ENCODE peak calls at places on chromosomes 1 and 21, in five cellular contexts. L, F, V, K and U are unnamed samples. For H3K9me3, the result is how much of the 10 kb centered on the place peaks cover.

GRCh38 chr1:1285618-1286311 is 5.5 kb downstream of the SCNN1D start:
- DNase-seq in L (no peak), F (no peak), V (no peak), K (no peak), U (no peak)

GRCh38 chr1:39639333-39640130 is at the start of gene HEYL:
- DNase-seq in L (no peak), F (peak), V (no peak), K (no peak), U (no peak)

GRCh38 chr1:85229574-85230097 is 28.8 kb upstream of the SYDE2 start:
- DNase-seq in L (no peak), F (no peak), V (no peak), K (no peak), U (no peak)

GRCh38 chr1:62058951-62059350 is 135.7 kb upstream of the L1TD1 start:
- DNase-seq in L (no peak), F (no peak), V (no peak), K (no peak), U (no peak)

GRCh38 chr21:38662224-38662568 is 143.5 kb upstream of the ETS2 start:
- DNase-seq in L (no peak), F (no peak), V (no peak), K (no peak), U (no peak)

GRCh38 chr1:6448749-6449631 is 17.0 kb downstream of the TNFRSF25 start:
- DNase-seq in L (peak), F (peak), V (peak), K (no peak), U (no peak)

GRCh38 chr1:87167855-87168630 is 160.6 kb upstream of the LMO4 start:
- DNase-seq in L (no peak), F (no peak), V (no peak), K (no peak), U (no peak)

GRCh38 chr1:178953034-178953433 is 72.7 kb upstream of the FAM20B start:
- DNase-seq in L (no peak), F (no peak), V (no peak), K (no peak), U (no peak)

GRCh38 chr1:92291372-92291999 is 7.3 kb downstream of the GLMN start:
- DNase-seq in L (peak), F (no peak), V (peak), K (no peak), U (no peak)

GRCh38 chr21:36188081-36188681 is 31.6 kb downstream of the DOP1B start:
- DNase-seq in L (peak), F (peak), V (no peak), K (peak), U (no peak)

GRCh38 chr21:45556645-45557601 is 14.7 kb upstream of the SLC19A1 start:
- DNase-seq in L (no peak), F (no peak), V (peak), K (peak), U (no peak)

GRCh38 chr1:199551967-199552565 is 475.4 kb upstream of the NR5A2 start:
- DNase-seq in L (peak), F (no peak), V (peak), K (no peak), U (no peak)

GRCh38 chr1:90193116-90193515 is 198.2 kb downstream of the ZNF326 start:
- DNase-seq in L (no peak), F (no peak), V (no peak), K (no peak), U (no peak)

GRCh38 chr1:87402192-87403046 is 73.7 kb downstream of the LMO4 start:
- DNase-seq in L (no peak), F (no peak), V (no peak), K (no peak), U (no peak)

GRCh38 chr21:44436111-44436611 is 19.1 kb upstream of the LRRC3 start:
- DNase-seq in L (no peak), F (no peak), V (no peak), K (peak), U (no peak)

GRCh38 chr1:166789286-166789685 is 50.0 kb upstream of the POGK start:
- DNase-seq in L (no peak), F (no peak), V (no peak), K (no peak), U (no peak)

GRCh38 chr1:170663441-170664282 is at the start of gene PRRX1:
- DNase-seq in L (no peak), F (no peak), V (no peak), K (no peak), U (no peak)

GRCh38 chr1:170665625-170666024 is 1.7 kb downstream of the PRRX1 start:
- DNase-seq in L (no peak), F (no peak), V (no peak), K (no peak), U (no peak)

GRCh38 chr1:170663011-170663410 is 920 bp upstream of the PRRX1 start:
- DNase-seq in L (no peak), F (no peak), V (no peak), K (no peak), U (no peak)

GRCh38 chr1:170664828-170665617 is 1.1 kb downstream of the PRRX1 start:
- DNase-seq in L (peak), F (no peak), V (peak), K (no peak), U (no peak)

GRCh38 chr1:170664283-170664827 is 424 bp downstream of the PRRX1 start:
- DNase-seq in L (peak), F (no peak), V (peak), K (no peak), U (no peak)
- H3K4me3 ChIP-seq in L (peak), F (peak), V (peak), K (peak), U (peak)

GRCh38 chr1:219174672-219175564 is 1.2 kb downstream of the LYPLAL1 start:
- DNase-seq in L (peak), F (no peak), V (no peak), K (no peak), U (no peak)
- TF ChIP-seq POLR2AphosphoS5 in L (no peak), F (no peak), V (no peak), K (no peak), U (peak)

GRCh38 chr1:43246466-43247213 is 23.1 kb upstream of the TMEM125 start:
- DNase-seq in L (no peak), F (no peak), V (no peak), K (no peak), U (no peak)

GRCh38 chr1:43251024-43251423 is 18.8 kb upstream of the TMEM125 start:
- DNase-seq in L (no peak), F (no peak), V (no peak), K (no peak), U (no peak)

GRCh38 chr1:43250351-43250761 is 19.4 kb upstream of the TMEM125 start:
- DNase-seq in L (no peak), F (no peak), V (no peak), K (no peak), U (peak)

GRCh38 chr1:43243299-43243698 is 26.5 kb upstream of the TMEM125 start:
- DNase-seq in L (no peak), F (no peak), V (no peak), K (no peak), U (no peak)

DNA sequence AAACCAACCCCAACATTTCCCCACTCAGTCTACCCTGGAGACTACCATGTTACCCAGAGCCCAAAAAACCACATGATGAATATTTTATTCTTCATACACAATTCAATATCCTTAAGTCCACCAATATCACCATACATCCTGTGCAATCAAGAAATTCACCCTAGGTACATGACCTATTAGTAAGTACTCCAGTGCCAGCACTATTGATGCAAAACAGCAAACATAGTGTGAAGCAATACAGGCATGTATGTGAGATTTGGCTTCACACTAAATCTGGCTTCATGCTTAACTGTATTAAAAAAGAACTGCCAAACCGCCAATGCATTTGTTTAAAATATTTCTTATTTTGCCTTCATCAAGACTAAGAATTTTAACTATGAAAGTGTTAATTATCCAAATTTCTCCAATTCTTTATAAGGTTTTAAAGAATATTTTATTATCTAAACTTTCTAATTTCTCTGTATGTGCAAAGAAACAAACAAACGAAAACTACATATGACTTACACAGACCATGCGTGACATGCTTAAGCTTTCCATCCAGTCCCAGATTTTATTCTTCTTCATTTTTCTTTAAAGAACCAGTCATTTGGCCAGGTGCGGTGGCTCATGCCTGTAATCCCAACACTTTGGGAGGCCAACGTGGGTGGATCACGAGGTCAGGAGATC is 22.4 kb upstream of the TMEM125 start:
- DNase-seq in L (no peak), F (no peak), V (no peak), K (no peak), U (no peak)
- H3K9me3 ChIP-seq in L (under half), F (under half), V (under half), K (under half), U (under half)

GRCh38 chr1:158998781-158999161 is 10.9 kb upstream of the IFI16 start:
- DNase-seq in L (peak), F (no peak), V (peak), K (no peak), U (no peak)

GRCh38 chr1:159000627-159001026 is 9.1 kb upstream of the IFI16 start:
- DNase-seq in L (peak), F (peak), V (no peak), K (peak), U (no peak)

GRCh38 chr1:158998037-158998780 is 11.5 kb upstream of the IFI16 start:
- DNase-seq in L (no peak), F (no peak), V (no peak), K (no peak), U (no peak)

GRCh38 chr1:159000070-159000409 is 9.7 kb upstream of the IFI16 start:
- DNase-seq in L (no peak), F (no peak), V (no peak), K (no peak), U (no peak)

DNA sequence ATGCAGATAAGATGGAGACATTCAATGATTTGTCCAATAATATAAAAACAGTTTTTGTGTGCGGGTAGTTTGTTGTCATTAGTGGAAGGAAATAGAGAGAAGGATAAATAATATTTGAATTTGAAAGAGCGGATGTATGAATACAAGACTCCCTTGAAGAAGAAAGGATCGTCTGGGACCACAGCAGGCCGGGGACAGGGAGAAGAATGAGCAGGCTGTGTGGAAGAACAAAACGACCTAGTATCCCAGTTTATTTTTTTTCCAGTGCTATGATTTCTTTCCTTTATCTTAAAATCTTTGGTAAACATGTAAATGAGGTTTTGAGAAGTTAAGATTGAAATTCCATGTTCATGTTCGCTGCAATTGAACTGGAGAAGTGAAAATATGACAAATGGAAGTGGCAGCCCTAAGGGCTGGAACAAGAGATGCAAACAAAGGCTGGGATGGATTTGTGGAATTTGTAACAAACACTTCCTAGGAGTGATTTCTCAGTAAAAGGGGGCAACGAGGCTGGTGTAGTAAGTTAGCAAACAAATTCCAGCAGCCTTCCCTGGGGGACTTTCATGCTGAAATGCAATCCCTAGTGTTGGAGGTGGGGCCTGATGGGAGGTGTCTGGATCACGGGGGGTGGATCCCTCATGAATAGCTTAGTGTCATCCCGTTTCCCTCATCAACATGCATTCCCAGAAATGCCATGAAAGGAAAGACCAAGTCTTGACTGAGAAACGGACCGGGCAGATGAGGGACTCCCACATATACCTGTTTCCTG is 10.2 kb upstream of the IFI16 start:
- DNase-seq in L (peak), F (no peak), V (no peak), K (peak), U (no peak)
- H3K4me3 ChIP-seq in L (peak), F (peak), V (peak), K (peak), U (peak)

GRCh38 chr1:182260516-182260915 is 131.1 kb downstream of the GLUL start:
- DNase-seq in L (no peak), F (no peak), V (no peak), K (no peak), U (no peak)

GRCh38 chr1:182259963-182260362 is 131.6 kb downstream of the GLUL start:
- DNase-seq in L (no peak), F (no peak), V (no peak), K (no peak), U (no peak)

GRCh38 chr1:182257369-182258063 is 134.1 kb downstream of the GLUL start:
- DNase-seq in L (no peak), F (no peak), V (no peak), K (no peak), U (no peak)

GRCh38 chr1:182261655-182262054 is 129.9 kb downstream of the GLUL start:
- DNase-seq in L (no peak), F (no peak), V (no peak), K (no peak), U (no peak)

GRCh38 chr1:182259229-182259872 is 132.2 kb downstream of the GLUL start:
- DNase-seq in L (no peak), F (peak), V (no peak), K (no peak), U (no peak)
- TF ChIP-seq POLR2AphosphoS5 in L (no peak), F (peak), V (no peak), K (peak), U (no peak)

GRCh38 chr1:4328402-4329071 is 325.9 kb upstream of the AJAP1 start:
- DNase-seq in L (no peak), F (no peak), V (no peak), K (no peak), U (no peak)

GRCh38 chr1:4323309-4323708 is 331.1 kb upstream of the AJAP1 start:
- DNase-seq in L (no peak), F (no peak), V (no peak), K (no peak), U (no peak)

GRCh38 chr1:4318720-4319119 is 335.7 kb upstream of the AJAP1 start:
- DNase-seq in L (no peak), F (no peak), V (no peak), K (no peak), U (no peak)

GRCh38 chr1:4324621-4325020 is 329.8 kb upstream of the AJAP1 start:
- DNase-seq in L (no peak), F (no peak), V (no peak), K (no peak), U (no peak)
- H3K9me3 ChIP-seq in L (under half), F (under half), V (under half), K (under half), U (under half)

GRCh38 chr1:110606784-110607662 is 865 bp upstream of the KCNA2 start:
- DNase-seq in L (peak), F (no peak), V (peak), K (no peak), U (no peak)
- H3K4me3 ChIP-seq in L (no peak), F (peak), V (peak), K (peak), U (peak)